ENCODE peak calls at places on chromosome 22, in six cellular contexts. K is K562, A is SK-N-SH, V is HCT116, M is GM12878, Y is WTC11. Q is an unnamed sample.

GRCh38 chr22:17795661-17796548 is 21.6 kb upstream of the BID start:
- DNase-seq in M (no peak), Y (no peak), K (no peak), A (no peak), V (no peak), Q (no peak)

GRCh38 chr22:43060213-43060612 is 29.0 kb downstream of the TTLL1 start:
- DNase-seq in K (peak), A (peak), M (no peak), Y (peak), V (no peak), Q (peak)

GRCh38 chr22:45246060-45246985 is 5.6 kb upstream of the KIAA0930 start:
- DNase-seq in Y (no peak), A (peak), K (no peak), M (no peak), V (peak), Q (no peak)

GRCh38 chr22:44211946-44212930 is 31.5 kb downstream of the PARVG start:
- DNase-seq in Y (no peak), K (no peak), A (peak), M (no peak), V (no peak), Q (peak)

GRCh38 chr22:47665151-47665550 is 902.7 kb downstream of the TBC1D22A start:
- DNase-seq in V (no peak), A (no peak), M (no peak), K (no peak), Y (no peak), Q (no peak)

GRCh38 chr22:35887296-35887875 is 141.2 kb downstream of the RBFOX2 start:
- DNase-seq in K (no peak), A (no peak), M (no peak), V (no peak), Y (no peak), Q (no peak)

GRCh38 chr22:33325232-33326004 is 267.2 kb upstream of the SYN3 start:
- DNase-seq in K (no peak), Y (no peak), V (no peak), M (peak), A (no peak), Q (no peak)

GRCh38 chr22:37274380-37274862 is 7.9 kb upstream of the CYTH4 start:
- DNase-seq in V (no peak), K (no peak), Y (no peak), A (no peak), M (no peak), Q (no peak)

GRCh38 chr22:36486619-36487384 is 5.4 kb upstream of the TXN2 start:
- DNase-seq in K (peak), V (no peak), Y (peak), M (no peak), A (no peak), Q (peak)

GRCh38 chr22:43402128-43402527 is 9.7 kb upstream of the MPPED1 start:
- DNase-seq in Y (no peak), M (no peak), K (no peak), V (no peak), A (no peak), Q (no peak)

GRCh38 chr22:39663751-39664150 is 93.2 kb downstream of the CACNA1I start:
- DNase-seq in Y (peak), M (no peak), A (no peak), V (no peak), K (no peak), Q (no peak)

GRCh38 chr22:24768537-24769374 is 5.8 kb downstream of the PIWIL3 start:
- DNase-seq in V (peak), Y (peak), A (peak), K (peak), M (no peak), Q (no peak)

GRCh38 chr22:37089451-37089850 is 20.1 kb downstream of the TMPRSS6 start:
- DNase-seq in Y (no peak), M (no peak), V (no peak), A (no peak), K (no peak), Q (no peak)

GRCh38 chr22:50489363-50490243 is 2.9 kb downstream of the MIOX start:
- DNase-seq in A (no peak), V (no peak), Y (no peak), K (no peak), M (no peak), Q (peak)

GRCh38 chr22:48369789-48370507 is 1457.7 kb downstream of the BRD1 start:
- DNase-seq in A (no peak), K (no peak), V (no peak), Y (peak), M (no peak), Q (peak)

GRCh38 chr22:50238755-50239154 is 6.1 kb downstream of the TUBGCP6 start:
- DNase-seq in V (no peak), M (no peak), Y (no peak), A (no peak), K (no peak), Q (no peak)

DNA sequence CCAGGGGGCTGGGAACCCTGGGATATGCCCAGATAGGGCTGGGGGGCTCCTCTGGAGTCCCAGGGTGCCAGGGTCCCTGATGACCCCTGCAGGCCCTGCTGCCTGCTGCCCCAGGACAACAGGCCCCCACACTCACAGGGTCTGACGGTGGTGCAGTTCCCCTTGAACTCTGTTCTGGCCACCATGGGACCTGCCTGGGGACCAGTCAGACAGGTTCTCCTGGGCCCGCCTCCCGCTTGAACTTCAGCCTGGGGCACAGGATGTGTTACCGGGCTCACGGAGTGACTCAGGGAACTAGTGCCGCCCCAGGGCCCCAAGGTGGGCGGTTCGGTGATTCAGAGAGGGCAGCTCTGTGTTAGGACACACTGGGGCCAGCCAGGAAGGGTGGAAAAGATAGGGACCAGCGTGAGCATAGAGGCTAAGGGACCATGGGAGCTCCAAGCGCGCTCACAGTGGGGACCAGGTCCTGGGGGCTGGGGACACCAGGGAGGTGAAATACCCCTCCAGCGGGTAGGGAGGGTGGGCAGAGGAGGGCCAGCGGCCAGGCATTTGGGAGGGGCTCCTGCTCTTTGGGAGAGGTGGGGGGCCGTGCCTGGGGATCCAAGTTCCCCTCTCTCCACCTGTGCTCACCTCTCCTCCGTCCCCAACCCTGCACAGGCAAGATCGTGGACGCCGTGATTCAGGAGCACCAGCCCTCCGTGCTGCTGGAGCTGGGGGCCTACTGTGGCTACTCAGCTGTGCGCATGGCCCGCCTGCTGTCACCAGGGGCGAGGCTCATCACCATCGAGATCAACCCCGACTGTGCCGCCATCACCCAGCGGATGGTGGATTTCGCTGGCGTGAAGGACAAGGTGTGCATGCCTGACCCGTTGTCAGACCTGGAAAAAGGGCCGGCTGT is 21.5 kb upstream of the TXNRD2 start:
- DNase-seq in K (no peak), M (no peak), A (no peak), V (peak), Y (peak), Q (no peak)
- TF ChIP-seq MAX in K (no peak), M (no peak), A (no peak), V (peak), Y (no peak), Q (no peak)

GRCh38 chr22:20419664-20419951 is 18.0 kb downstream of the SCARF2 start:
- DNase-seq in K (no peak), A (no peak), M (no peak), Y (no peak), V (no peak), Q (no peak)
- TF ChIP-seq MAX in K (no peak), A (no peak), M (no peak), Y (no peak), V (no peak), Q (no peak)

GRCh38 chr22:38304526-38304925 is 12.7 kb downstream of the CSNK1E start:
- DNase-seq in Y (no peak), A (no peak), K (no peak), V (no peak), M (no peak), Q (no peak)
- TF ChIP-seq MAX in Y (no peak), A (no peak), K (no peak), V (no peak), M (no peak), Q (no peak)

DNA sequence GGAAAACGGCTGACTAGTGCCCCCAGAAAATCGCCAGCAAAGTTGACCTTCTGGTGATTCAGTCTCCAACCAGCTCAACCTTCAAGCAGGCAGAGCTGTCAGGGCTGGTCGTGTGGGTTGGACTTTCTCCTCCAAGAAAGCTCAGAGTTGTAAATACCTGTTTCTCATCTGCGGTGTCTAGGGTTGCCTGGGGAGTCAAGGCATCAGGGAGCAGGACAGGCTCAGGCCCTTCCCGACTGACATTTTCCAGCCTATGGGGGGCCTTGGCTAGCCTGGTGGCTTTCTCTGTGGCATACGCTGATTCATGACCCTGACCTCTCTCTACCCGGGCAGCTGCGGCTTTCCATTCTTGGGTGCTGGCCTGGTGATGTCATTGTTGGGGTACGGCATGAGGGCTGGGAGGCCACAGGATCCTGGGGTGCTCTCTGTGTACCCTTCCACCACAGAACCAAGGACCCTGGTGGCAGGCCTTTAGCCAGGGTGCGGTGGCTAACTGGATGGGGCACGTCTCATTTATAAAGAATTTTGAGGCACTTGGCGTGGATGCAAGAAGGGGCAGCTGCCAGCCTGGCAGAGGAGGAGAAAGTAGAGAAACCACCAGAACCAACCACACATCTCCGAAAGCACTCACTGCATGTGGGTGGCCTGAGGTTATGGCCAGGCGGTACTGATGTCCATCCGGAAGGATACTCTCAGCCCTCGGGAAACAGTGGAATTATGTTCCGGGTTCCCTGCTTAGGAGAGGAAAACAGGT is 64.9 kb downstream of the BCR start:
- DNase-seq in A (no peak), Y (no peak), K (no peak), M (no peak), V (no peak), Q (no peak)
- TF ChIP-seq MAX in A (no peak), Y (no peak), K (no peak), M (no peak), V (no peak), Q (no peak)

DNA sequence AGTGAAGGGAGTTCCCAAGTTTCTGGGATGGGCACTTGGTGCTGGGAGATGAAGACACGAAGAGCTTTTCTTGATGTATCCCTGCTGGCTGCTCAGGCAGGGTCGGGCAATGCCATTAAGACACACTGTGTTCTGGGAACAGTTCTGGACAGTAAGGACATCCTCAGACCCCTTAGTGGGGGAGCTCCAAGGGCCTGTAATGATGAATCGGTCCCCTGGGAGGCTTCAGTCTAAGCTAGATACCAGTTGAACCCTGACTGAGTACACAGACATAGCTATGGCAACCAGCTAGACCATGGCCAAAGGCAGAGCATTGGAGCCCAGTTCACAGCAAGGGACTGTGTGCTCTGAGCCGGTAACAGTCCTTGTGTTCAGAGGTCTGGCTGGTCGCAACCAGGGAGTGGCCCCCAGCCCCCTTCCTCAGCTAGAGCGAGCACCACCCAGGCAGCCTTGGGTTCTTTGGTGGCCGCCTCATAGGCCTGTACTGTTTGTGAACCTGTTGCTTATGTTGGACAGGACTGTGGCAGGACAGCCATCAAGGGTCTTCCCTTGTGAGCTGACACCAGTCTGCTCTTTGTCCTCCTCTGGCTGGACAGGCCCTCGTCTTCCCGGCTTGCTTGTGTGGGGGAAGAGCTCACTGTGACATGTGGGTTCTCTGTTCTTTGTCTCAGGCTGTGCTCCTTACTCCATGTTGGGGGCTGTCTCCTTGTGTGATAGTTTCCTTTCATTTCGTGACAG is 25.0 kb downstream of the MED15 start:
- DNase-seq in Y (no peak), V (no peak), M (no peak), K (no peak), A (no peak), Q (no peak)
- TF ChIP-seq MAX in Y (no peak), V (no peak), M (no peak), K (no peak), A (no peak), Q (no peak)